ENCODE peak calls at places on chromosomes 7 and 10, in six cellular contexts. M, V, J, D, F and X are unnamed samples.

GRCh38 chr10:122744257-122744656 is 44.6 kb upstream of the C10orf120 start:
- DNase-seq in M (no peak), V (no peak), J (no peak), D (no peak), F (no peak), X (no peak)

GRCh38 chr7:36749282-36749960 is 25.1 kb upstream of the AOAH start:
- DNase-seq in M (no peak), V (no peak), J (no peak), D (no peak), F (no peak), X (no peak)

GRCh38 chr7:105027176-105027853 is 13.3 kb downstream of the KMT2E start:
- DNase-seq in M (no peak), V (no peak), J (no peak), D (no peak), F (no peak), X (no peak)

GRCh38 chr7:45880433-45880860 is 7.6 kb upstream of the CCDC201 start:
- DNase-seq in M (no peak), V (no peak), J (no peak), D (no peak), F (no peak), X (no peak)

GRCh38 chr7:116271980-116272886 is 61.9 kb downstream of the TES start:
- DNase-seq in M (peak), V (peak), J (peak), D (no peak), F (peak), X (peak)

GRCh38 chr7:151440799-151441443 is 980 bp upstream of the CRYGN start:
- DNase-seq in M (no peak), V (no peak), J (no peak), D (no peak), F (no peak), X (no peak)

GRCh38 chr10:86103391-86104101 is 263.0 kb downstream of the GRID1 start:
- DNase-seq in M (no peak), V (no peak), J (no peak), D (no peak), F (no peak), X (no peak)

GRCh38 chr7:37284805-37285211 is 163.9 kb downstream of the ELMO1 start:
- DNase-seq in M (peak), V (no peak), J (peak), D (peak), F (no peak), X (peak)

GRCh38 chr7:102279537-102280400 is 6.9 kb upstream of the SH2B2 start:
- DNase-seq in M (peak), V (no peak), J (peak), D (peak), F (peak), X (peak)

GRCh38 chr10:130196511-130197487 is 60.6 kb downstream of the GLRX3 start:
- DNase-seq in M (no peak), V (no peak), J (no peak), D (no peak), F (no peak), X (no peak)